ENCODE peak calls at places on chromosomes 6 and 20, in five cellular contexts. X, P, Y, T and W are unnamed samples.

GRCh38 chr6:90284745-90285481 is 11.7 kb downstream of the BACH2 start:
- DNase-seq in X (no peak), P (peak; percentile 85), Y (no peak), T (peak; percentile 23), W (peak; percentile 70)

GRCh38 chr20:5127204-5127858 is 523 bp downstream of the CDS2 start:
- DNase-seq in X (peak; percentile 74), P (peak; percentile 66), Y (peak; percentile 41), T (peak; percentile 85), W (peak; percentile 56)

GRCh38 chr6:156862711-156863110 is 85.5 kb downstream of the ARID1B start:
- DNase-seq in X (no peak), P (no peak), Y (no peak), T (no peak), W (no peak)

GRCh38 chr20:58692579-58693225 is at the start of gene NPEPL1:
- DNase-seq in X (no peak), P (peak; percentile 68), Y (peak; percentile 82), T (peak; percentile 80), W (peak; percentile 67)

GRCh38 chr6:128822271-128822670 is 60.7 kb upstream of the LAMA2 start:
- DNase-seq in X (no peak), P (peak; percentile 65), Y (no peak), T (no peak), W (peak; percentile 68)

GRCh38 chr6:70080443-70081062 is 214.2 kb downstream of the COL19A1 start:
- DNase-seq in X (no peak), P (peak; percentile 18), Y (no peak), T (no peak), W (no peak)

GRCh38 chr20:53331151-53331973 is 262.3 kb downstream of the ZNF217 start:
- DNase-seq in X (peak; percentile 47), P (peak; percentile 76), Y (peak; percentile 98), T (peak; percentile 95), W (no peak)

GRCh38 chr20:50110141-50111047 is 2.6 kb downstream of the UBE2V1 start:
- DNase-seq in X (no peak), P (peak; percentile 50), Y (peak; percentile 87), T (peak; percentile 65), W (no peak)

GRCh38 chr6:33882154-33882553 is 78.4 kb upstream of the MLN start:
- DNase-seq in X (no peak), P (no peak), Y (no peak), T (no peak), W (peak; percentile 4)

GRCh38 chr20:40494238-40494637 is 194.8 kb downstream of the MAFB start:
- DNase-seq in X (no peak), P (no peak), Y (peak; percentile 70), T (no peak), W (no peak)

GRCh38 chr6:74091133-74091793 is 395.3 kb downstream of the CD109 start:
- DNase-seq in X (no peak), P (peak; percentile 50), Y (peak; percentile 67), T (peak; percentile 55), W (peak; percentile 58)

GRCh38 chr6:157728183-157728881 is 94.7 kb upstream of the SNX9 start:
- DNase-seq in X (no peak), P (no peak), Y (no peak), T (no peak), W (no peak)

DNA sequence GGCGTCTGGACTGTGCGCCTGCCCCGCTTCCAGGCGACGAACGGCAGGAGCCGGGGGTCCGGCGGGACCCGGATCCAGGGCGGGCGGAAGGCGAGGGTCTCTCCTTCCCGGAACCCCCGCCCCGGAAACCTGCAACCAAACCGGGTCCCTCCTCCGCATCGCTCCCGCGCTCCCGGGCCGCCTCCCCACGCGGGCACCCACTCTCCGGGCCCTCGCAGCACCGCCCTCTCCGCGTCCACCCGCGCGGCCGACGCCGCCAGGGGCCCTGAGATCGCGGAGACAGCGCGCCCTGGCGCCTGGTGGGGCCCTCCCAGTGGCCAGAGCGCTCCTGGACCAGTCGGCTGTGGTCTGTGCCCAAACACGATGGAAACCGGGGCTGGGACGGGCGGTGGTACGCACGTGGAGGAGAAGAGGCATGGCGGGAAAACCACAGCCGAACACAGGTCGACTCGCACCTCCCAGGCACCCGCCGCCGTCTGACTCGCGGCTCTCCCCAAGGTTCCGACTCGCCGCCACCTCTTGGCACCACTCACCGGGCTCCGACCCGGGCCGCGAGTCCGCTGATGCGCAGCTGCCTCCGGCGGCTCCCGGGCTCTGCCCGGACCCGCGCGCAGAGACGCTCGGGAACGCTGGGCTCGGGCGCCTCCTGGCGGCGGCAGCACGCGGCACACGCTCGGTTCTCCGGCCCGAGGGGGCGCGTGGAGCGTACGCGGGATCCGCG is 7.9 kb downstream of the NKX2-2 start:
- DNase-seq in X (peak; percentile 73), P (no peak), Y (peak; percentile 67), T (peak; percentile 72), W (peak; percentile 20)
- H3K4me2 ChIP-seq in X (peak overlapping the region; percentile 65), P (peak overlapping the region; percentile 71), Y (peak overlapping the region; percentile 74), T (peak overlapping the region; percentile 3), W (peak overlapping the region; percentile 78)

DNA sequence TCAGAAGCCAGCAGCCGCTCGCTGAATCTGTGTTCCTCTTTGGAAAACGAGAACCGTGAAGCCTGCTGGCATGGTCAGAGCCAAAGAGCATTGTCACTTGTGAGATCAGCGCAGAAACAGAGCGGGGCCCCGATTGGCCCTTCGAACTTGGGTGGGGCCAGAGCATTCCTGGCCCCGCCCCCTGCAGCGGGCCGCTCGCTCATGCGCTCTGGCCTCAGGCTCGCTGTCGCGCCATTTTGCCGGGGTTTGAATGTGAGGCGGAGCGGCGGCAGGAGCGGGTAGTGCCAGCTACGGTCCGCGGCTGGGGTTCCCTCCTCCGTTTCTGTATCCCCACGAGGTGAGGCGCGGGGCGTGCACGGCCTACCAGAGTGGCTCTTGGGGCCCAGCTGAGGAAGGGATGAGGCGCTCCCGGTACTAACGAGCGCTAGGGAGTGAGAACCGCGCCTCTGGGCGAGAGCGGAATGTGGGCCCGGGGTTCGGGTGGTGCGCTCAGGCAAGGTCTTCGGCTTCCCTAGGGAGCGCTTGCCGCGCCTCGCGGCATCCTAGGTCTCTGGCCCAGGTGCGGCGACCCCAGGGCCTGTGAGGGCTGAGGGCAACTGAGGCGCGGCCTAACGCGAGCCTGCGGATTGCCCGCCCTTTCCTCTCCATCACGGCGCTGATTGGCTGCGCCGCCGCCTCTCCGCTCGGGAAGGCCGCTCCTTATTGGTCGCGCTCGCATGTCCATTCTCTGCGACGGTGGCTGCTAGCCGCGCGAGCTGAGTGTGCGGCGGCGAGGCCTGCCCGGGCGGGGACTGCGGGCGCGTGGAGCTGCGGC is at the start of gene CSE1L:
- DNase-seq in X (peak; percentile 94), P (peak; percentile 94), Y (peak; percentile 98), T (peak; percentile 97), W (peak; percentile 94)
- H2BK5ac ChIP-seq in X (no peak within 1 kb of the TSS), P (no peak within 1 kb of the TSS), Y (peak within 1 kb of the TSS; percentile 95), T (peak within 1 kb of the TSS; percentile 95), W (peak within 1 kb of the TSS; percentile 78)

DNA sequence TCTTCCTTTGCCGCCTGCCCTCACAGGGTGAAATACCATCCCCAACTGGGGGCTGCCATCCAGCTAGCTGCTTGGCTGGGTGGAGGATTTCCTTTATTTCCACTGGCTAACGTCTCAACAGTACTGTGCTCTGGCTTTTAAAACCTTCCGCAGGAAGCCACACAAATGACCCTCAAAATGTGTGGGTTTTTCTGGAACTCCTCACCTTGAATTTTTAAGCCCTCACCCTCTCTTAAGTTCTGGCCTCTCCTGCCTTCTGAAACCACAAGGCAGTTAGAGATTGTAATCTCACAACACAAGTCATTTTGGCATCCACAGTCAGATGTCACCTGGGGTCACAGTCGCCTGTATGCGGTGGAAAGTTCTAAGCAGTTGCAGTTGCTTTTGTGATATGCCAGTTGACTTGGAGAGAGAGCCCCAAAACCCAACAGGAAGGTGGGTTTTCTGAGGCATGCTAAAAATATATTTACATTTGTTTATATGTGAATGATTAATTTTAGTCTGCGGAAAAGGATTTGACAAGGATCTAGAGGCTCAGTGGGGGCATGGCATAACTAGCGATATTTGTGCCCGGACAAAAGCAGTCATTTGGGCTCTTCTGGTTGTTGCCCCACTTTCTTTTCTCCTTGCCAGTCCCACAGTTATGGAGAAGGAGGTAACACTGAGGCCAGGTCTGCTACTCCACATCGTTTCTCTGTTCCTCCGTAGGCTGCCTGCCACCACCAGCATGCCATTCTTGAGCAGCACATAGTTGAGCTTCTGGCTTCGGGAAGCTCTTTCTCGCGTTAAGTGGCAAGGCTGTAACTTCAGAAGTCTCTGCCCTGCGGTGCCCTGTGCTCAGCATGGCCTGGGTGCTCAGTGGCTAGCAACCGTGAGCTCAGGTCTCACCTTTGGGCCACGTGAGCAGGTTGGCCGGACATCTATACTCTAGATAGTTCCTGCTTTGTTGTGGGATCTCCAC is 335.3 kb downstream of the CD83 start:
- DNase-seq in X (no peak), P (no peak), Y (peak; percentile 74), T (no peak), W (no peak)
- H3K4me2 ChIP-seq in X (no peak overlapping the region), P (no peak overlapping the region), Y (no peak overlapping the region), T (no peak overlapping the region), W (no peak overlapping the region)

GRCh38 chr6:158897236-158897635 is 78.1 kb upstream of the EZR start:
- DNase-seq in X (no peak), P (no peak), Y (no peak), T (no peak), W (no peak)
- H2BK5ac ChIP-seq in X (no peak overlapping the region), P (no peak overlapping the region), Y (no peak overlapping the region), T (no peak overlapping the region), W (peak overlapping the region; percentile 11)

GRCh38 chr6:153484056-153484455 is 353.0 kb upstream of the RGS17 start:
- DNase-seq in X (no peak), P (no peak), Y (no peak), T (no peak), W (no peak)
- H3K4me2 ChIP-seq in X (no peak overlapping the region), P (no peak overlapping the region), Y (no peak overlapping the region), T (no peak overlapping the region), W (no peak overlapping the region)

GRCh38 chr20:43899274-43899878 is 15.3 kb upstream of the TOX2 start:
- DNase-seq in X (peak; percentile 52), P (no peak), Y (no peak), T (no peak), W (no peak)
- H2BK5ac ChIP-seq in X (no peak overlapping the region), P (no peak overlapping the region), Y (no peak overlapping the region), T (no peak overlapping the region), W (no peak overlapping the region)

DNA sequence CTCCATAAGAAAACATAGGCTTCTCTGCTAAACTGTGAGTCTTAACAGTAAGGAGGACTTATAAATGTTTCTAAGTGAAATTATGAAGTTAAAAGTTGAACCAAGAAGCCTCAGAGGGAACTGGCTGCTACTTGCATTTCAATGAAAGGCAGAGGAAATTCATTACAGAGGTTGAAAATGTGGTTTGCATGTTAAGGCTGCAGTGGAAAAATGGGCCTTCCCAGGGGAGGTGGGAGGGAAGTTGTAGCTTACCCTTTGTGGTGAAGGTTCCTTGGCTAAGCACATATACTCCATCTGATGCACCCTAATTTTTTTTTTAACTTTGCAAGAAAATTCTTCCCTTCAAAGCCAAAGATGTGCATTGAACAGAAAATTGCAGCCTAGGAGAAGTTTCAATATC is 134.3 kb downstream of the CARMIL1 start:
- DNase-seq in X (no peak), P (no peak), Y (no peak), T (no peak), W (no peak)
- H3K4me2 ChIP-seq in X (peak overlapping the region; percentile 18), P (no peak overlapping the region), Y (no peak overlapping the region), T (no peak overlapping the region), W (no peak overlapping the region)

GRCh38 chr6:16264785-16265184 is 26.4 kb downstream of the GMPR start:
- DNase-seq in X (no peak), P (no peak), Y (peak; percentile 25), T (no peak), W (no peak)
- H2BK5ac ChIP-seq in X (no peak overlapping the region), P (no peak overlapping the region), Y (no peak overlapping the region), T (peak overlapping the region; percentile 96), W (no peak overlapping the region)